ENCODE peak calls at places on chromosomes 4 and X, in six cellular contexts. U, J, P, X, K and I are unnamed samples.

GRCh38 chrX:17738002-17738713 is 865 bp downstream of the SCML1 start:
- DNase-seq in U (peak), J (peak), P (peak), X (peak), K (peak), I (peak)

GRCh38 chr4:81698536-81698935 is 226.8 kb upstream of the RASGEF1B start:
- DNase-seq in U (no peak), J (no peak), P (no peak), X (no peak), K (no peak), I (no peak)

GRCh38 chr4:74453846-74454742 is 9.2 kb downstream of the AREG start:
- DNase-seq in U (no peak), J (no peak), P (no peak), X (no peak), K (no peak), I (no peak)

GRCh38 chr4:139603576-139604387 is 47.8 kb upstream of the SETD7 start:
- DNase-seq in U (peak), J (no peak), P (no peak), X (peak), K (no peak), I (peak)

GRCh38 chr4:118076958-118077766 is 42.9 kb downstream of the NDST3 start:
- DNase-seq in U (no peak), J (no peak), P (no peak), X (peak), K (no peak), I (peak)

GRCh38 chrX:48569958-48570357 is 4.3 kb upstream of the RBM3 start:
- DNase-seq in U (no peak), J (no peak), P (no peak), X (no peak), K (no peak), I (no peak)

GRCh38 chr4:21888195-21888976 is 60.2 kb downstream of the KCNIP4 start:
- DNase-seq in U (no peak), J (no peak), P (no peak), X (no peak), K (no peak), I (no peak)

GRCh38 chr4:137892134-137892533 is 350.0 kb downstream of the SLC7A11 start:
- DNase-seq in U (no peak), J (no peak), P (no peak), X (no peak), K (no peak), I (no peak)

GRCh38 chr4:174262624-174263444 is 20.6 kb downstream of the FBXO8 start:
- DNase-seq in U (no peak), J (no peak), P (no peak), X (peak), K (no peak), I (peak)

GRCh38 chr4:127732623-127733199 is 2.5 kb downstream of the SLC25A31 start:
- DNase-seq in U (no peak), J (no peak), P (no peak), X (no peak), K (no peak), I (no peak)

GRCh38 chr4:97016186-97016945 is 1126.9 kb downstream of the STPG2 start:
- DNase-seq in U (no peak), J (no peak), P (no peak), X (no peak), K (no peak), I (no peak)

GRCh38 chr4:119542575-119542974 is 86.0 kb downstream of the PDE5A start:
- DNase-seq in U (no peak), J (no peak), P (no peak), X (no peak), K (no peak), I (no peak)

GRCh38 chr4:90546114-90546513 is 418.9 kb downstream of the CCSER1 start:
- DNase-seq in U (no peak), J (no peak), P (no peak), X (no peak), K (no peak), I (no peak)

GRCh38 chr4:159540038-159540437 is 437.2 kb downstream of the RAPGEF2 start:
- DNase-seq in U (no peak), J (no peak), P (no peak), X (no peak), K (no peak), I (no peak)

GRCh38 chrX:33336783-33337182 is 125.4 kb upstream of the DMD start:
- DNase-seq in U (peak), J (no peak), P (no peak), X (no peak), K (no peak), I (peak)

GRCh38 chr4:118869808-118870342 is 18.8 kb upstream of the SYNPO2 start:
- DNase-seq in U (no peak), J (no peak), P (no peak), X (no peak), K (no peak), I (no peak)

GRCh38 chr4:52100062-52100461 is 49.0 kb downstream of the SPATA18 start:
- DNase-seq in U (no peak), J (no peak), P (no peak), X (no peak), K (no peak), I (no peak)

GRCh38 chr4:142265536-142265935 is 580.6 kb downstream of the INPP4B start:
- DNase-seq in U (no peak), J (no peak), P (peak), X (no peak), K (no peak), I (no peak)

GRCh38 chr4:174378951-174379350 is 95.2 kb downstream of the CEP44 start:
- DNase-seq in U (no peak), J (no peak), P (no peak), X (no peak), K (no peak), I (no peak)

GRCh38 chrX:115174548-115174947 is 14.7 kb upstream of the RBMXL3 start:
- DNase-seq in U (no peak), J (no peak), P (no peak), X (no peak), K (no peak), I (no peak)

GRCh38 chr4:100935090-100935489 is 412.2 kb downstream of the PPP3CA start:
- DNase-seq in U (no peak), J (no peak), P (no peak), X (no peak), K (no peak), I (no peak)
- TF ChIP-seq CTCF in U (peak), J (no peak), P (no peak), X (peak), K (peak), I (peak)

GRCh38 chr4:38133711-38134480 is 173.7 kb downstream of the PTTG2 start:
- DNase-seq in U (no peak), J (no peak), P (no peak), X (peak), K (no peak), I (no peak)

GRCh38 chr4:38132843-38133662 is 172.9 kb downstream of the PTTG2 start:
- DNase-seq in U (no peak), J (no peak), P (no peak), X (peak), K (no peak), I (no peak)

GRCh38 chr4:38131371-38132139 is 171.4 kb downstream of the PTTG2 start:
- DNase-seq in U (no peak), J (no peak), P (no peak), X (peak), K (no peak), I (no peak)

GRCh38 chr4:38130884-38131283 is 170.7 kb downstream of the PTTG2 start:
- DNase-seq in U (no peak), J (no peak), P (no peak), X (no peak), K (no peak), I (no peak)

DNA sequence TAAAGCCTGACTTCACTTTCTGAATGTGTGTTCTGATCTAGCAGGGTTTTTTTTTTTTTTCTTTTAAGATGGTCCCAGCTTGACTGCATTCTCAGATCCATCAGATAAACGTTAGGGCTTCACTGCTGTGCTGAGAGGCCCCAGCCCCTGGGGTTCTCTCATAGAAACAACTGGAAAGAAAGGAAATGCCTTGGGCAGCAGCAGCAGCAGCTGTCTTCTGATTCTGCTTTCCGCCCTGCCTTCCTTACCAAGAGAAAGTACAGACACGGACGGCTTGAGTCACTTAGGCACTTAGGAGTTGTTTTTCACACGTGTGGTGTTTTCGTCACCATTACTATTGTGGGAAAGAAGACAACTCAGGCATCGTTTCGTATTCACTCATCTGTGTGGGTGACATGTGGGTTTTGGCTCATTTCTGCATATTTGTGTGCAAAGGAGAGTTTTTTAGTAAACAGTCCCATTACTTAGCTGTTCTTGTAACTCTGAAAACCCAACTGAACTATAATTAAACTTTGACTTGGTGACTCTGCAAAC is 172.0 kb downstream of the PTTG2 start:
- DNase-seq in U (no peak), J (peak), P (peak), X (peak), K (no peak), I (no peak)
- TF ChIP-seq CTCF in U (no peak), J (no peak), P (no peak), X (no peak), K (no peak), I (no peak)

DNA sequence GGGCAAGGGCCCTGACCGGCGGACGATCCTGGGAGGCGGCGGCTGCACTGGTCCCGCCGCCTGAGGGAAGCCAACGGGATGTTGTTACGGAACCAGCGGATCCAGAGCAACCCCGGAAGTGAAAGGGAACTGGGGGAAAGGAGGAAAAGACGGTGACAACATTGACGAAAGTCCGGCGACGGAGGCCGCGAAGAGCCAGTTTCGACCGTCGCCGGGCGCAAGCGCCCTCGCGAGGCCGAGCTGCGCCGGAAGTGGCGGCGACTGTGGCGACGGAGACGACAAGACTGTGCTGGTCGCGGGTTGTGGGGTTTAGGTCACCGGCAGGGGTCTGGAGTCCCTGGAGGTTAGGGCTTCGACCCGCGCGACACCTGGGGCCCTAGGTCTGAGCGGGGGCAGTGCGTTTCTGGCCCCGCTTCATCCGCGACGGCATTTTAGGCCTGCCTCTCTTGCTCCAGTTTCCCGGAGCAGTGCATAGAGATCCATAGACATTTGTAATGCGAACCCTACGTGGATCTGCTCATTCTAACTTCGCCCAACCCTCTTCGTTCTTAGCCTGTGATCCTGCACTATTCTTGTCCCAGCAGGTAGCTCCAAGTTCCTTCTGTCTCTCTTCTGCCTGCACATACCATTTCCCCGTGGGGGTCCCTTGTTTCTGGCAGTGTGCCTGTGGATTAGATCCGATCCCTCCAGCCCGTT is at the start of gene BOD1L1:
- DNase-seq in U (peak), J (peak), P (peak), X (peak), K (peak), I (peak)
- TF ChIP-seq CTCF in U (peak), J (peak), P (no peak), X (peak), K (peak), I (peak)

DNA sequence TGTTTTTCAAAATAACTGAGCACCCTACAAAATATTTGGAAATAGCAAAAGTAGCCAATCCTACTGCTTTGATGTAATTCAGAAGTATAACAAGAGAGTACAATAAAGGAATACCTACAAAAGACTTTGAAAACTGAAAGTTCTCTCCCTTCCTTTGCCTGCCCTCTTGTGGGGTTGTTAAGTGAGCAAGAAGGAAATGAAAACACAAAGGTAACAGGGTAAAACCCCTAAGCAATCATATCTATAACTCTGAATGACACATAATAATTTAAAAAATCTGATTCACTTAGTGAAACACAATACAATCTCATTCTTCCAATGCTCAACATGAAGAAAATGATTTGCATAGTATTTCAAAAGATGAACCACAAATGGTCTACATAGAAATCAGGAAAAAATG is 98.2 kb downstream of the FRYL start:
- DNase-seq in U (no peak), J (no peak), P (no peak), X (no peak), K (no peak), I (no peak)
- TF ChIP-seq CTCF in U (no peak), J (no peak), P (peak), X (peak), K (peak), I (peak)